ENCODE peak calls at places on chromosome 22, in six cellular contexts. L, W, G, Q, J and P are unnamed samples.

GRCh38 chr22:27310966-27311665 is 490.4 kb downstream of the MN1 start:
- DNase-seq in J (no peak), W (no peak), L (no peak), Q (no peak), G (no peak), P (no peak)

GRCh38 chr22:30969532-30970355 is 679 bp downstream of the TUG1 start:
- DNase-seq in G (no peak), Q (no peak), J (peak), W (peak), L (peak), P (peak)

GRCh38 chr22:25170426-25170980 is 29.2 kb upstream of the CRYBB3 start:
- DNase-seq in Q (no peak), L (no peak), G (no peak), J (no peak), W (no peak), P (no peak)

GRCh38 chr22:32378703-32379272 is 21.1 kb downstream of the RFPL3 start:
- DNase-seq in J (no peak), W (peak), L (peak), Q (no peak), G (no peak), P (peak)

GRCh38 chr22:43777204-43777671 is 34.9 kb downstream of the EFCAB6 start:
- DNase-seq in L (no peak), J (no peak), G (no peak), W (no peak), Q (no peak), P (no peak)

GRCh38 chr22:22709719-22710445 is 65.5 kb downstream of the GGTLC2 start:
- DNase-seq in G (no peak), Q (no peak), W (peak), J (peak), L (no peak), P (no peak)

GRCh38 chr22:37051629-37052385 is at the start of gene KCTD17:
- DNase-seq in Q (peak), L (peak), W (peak), G (peak), J (peak), P (peak)

GRCh38 chr22:17867160-17867785 is 93.0 kb upstream of the BID start:
- DNase-seq in Q (no peak), W (no peak), L (peak), G (no peak), J (peak), P (no peak)

GRCh38 chr22:28984482-28985158 is 77.0 kb downstream of the C22orf31 start:
- DNase-seq in L (no peak), G (no peak), Q (no peak), J (no peak), W (no peak), P (no peak)

GRCh38 chr22:39663751-39664150 is 93.2 kb downstream of the CACNA1I start:
- DNase-seq in Q (no peak), L (no peak), G (no peak), J (no peak), W (no peak), P (no peak)

GRCh38 chr22:19432092-19432844 is at the start of gene MRPL40:
- DNase-seq in J (peak), G (peak), L (peak), Q (peak), W (peak), P (peak)

GRCh38 chr22:50526849-50527801 is 1.7 kb upstream of the SCO2 start:
- DNase-seq in W (peak), J (no peak), G (no peak), Q (no peak), L (peak), P (peak)

GRCh38 chr22:27474112-27474571 is 327.4 kb downstream of the MN1 start:
- DNase-seq in G (no peak), J (no peak), Q (no peak), W (no peak), L (no peak), P (no peak)

GRCh38 chr22:35380013-35380412 is 883 bp upstream of the HMOX1 start:
- DNase-seq in W (no peak), G (no peak), L (no peak), Q (no peak), J (no peak), P (no peak)

GRCh38 chr22:43159484-43160178 is 8.3 kb downstream of the TSPO start:
- DNase-seq in Q (no peak), G (no peak), W (no peak), J (peak), L (no peak), P (no peak)

GRCh38 chr22:44337658-44338004 is 24.9 kb upstream of the SHISAL1 start:
- DNase-seq in W (peak), Q (peak), L (peak), G (no peak), J (no peak), P (peak)

GRCh38 chr22:42820075-42820763 is 36.9 kb downstream of the ARFGAP3 start:
- DNase-seq in L (peak), J (no peak), Q (no peak), G (no peak), W (no peak), P (no peak)

GRCh38 chr22:46021577-46021976 is 44.6 kb upstream of the WNT7B start:
- DNase-seq in W (no peak), L (no peak), Q (no peak), J (peak), G (no peak), P (no peak)

GRCh38 chr22:20089977-20090729 is 10.1 kb downstream of the DGCR8 start:
- DNase-seq in L (no peak), W (no peak), G (no peak), J (no peak), Q (no peak), P (no peak)

GRCh38 chr22:25641650-25642049 is 77.2 kb downstream of the GRK3 start:
- DNase-seq in Q (no peak), G (no peak), L (no peak), J (no peak), W (no peak), P (no peak)

GRCh38 chr22:28341001-28341400 is 338.6 kb downstream of the TTC28 start:
- DNase-seq in L (no peak), G (no peak), Q (no peak), W (no peak), J (no peak), P (no peak)

GRCh38 chr22:23144926-23145906 is at the start of gene RAB36:
- DNase-seq in L (peak), J (peak), W (peak), G (peak), Q (peak), P (peak)

GRCh38 chr22:33049125-33049729 is 9.0 kb downstream of the SYN3 start:
- DNase-seq in Q (no peak), L (peak), W (peak), G (peak), J (peak), P (peak)

GRCh38 chr22:22032906-22033802 is 50.6 kb upstream of the TOP3B start:
- DNase-seq in G (no peak), J (no peak), Q (no peak), W (no peak), L (no peak), P (no peak)

GRCh38 chr22:29830585-29830984 is 7.5 kb downstream of the ASCC2 start:
- DNase-seq in G (no peak), Q (no peak), J (no peak), L (no peak), W (no peak), P (no peak)

GRCh38 chr22:30265851-30266444 is 703 bp downstream of the OSM start:
- DNase-seq in Q (no peak), G (peak), W (peak), J (no peak), L (no peak), P (peak)

GRCh38 chr22:20111045-20111688 is 4.7 kb upstream of the RANBP1 start:
- DNase-seq in G (no peak), L (no peak), Q (peak), J (no peak), W (peak), P (peak)

GRCh38 chr22:21927174-21927823 is 25.3 kb downstream of the PPM1F start:
- DNase-seq in L (no peak), W (no peak), J (no peak), G (no peak), Q (no peak), P (no peak)

GRCh38 chr22:19844423-19845368 is 10.0 kb downstream of the GNB1L start:
- DNase-seq in Q (no peak), J (peak), W (peak), L (no peak), G (no peak), P (peak)

GRCh38 chr22:30325724-30326703 is 727 bp downstream of the TBC1D10A start:
- DNase-seq in Q (no peak), L (no peak), J (peak), W (no peak), G (no peak), P (peak)

GRCh38 chr22:31618057-31618456 is 44.0 kb downstream of the PISD start:
- DNase-seq in Q (peak), W (no peak), J (no peak), L (no peak), G (no peak), P (no peak)

GRCh38 chr22:28222066-28222465 is 303.0 kb upstream of the PITPNB start:
- DNase-seq in L (no peak), Q (no peak), G (no peak), W (no peak), J (no peak), P (no peak)

GRCh38 chr22:30252411-30253204 is 6.0 kb upstream of the LIF start:
- DNase-seq in G (no peak), Q (peak), W (no peak), J (no peak), L (no peak), P (no peak)

GRCh38 chr22:30872282-30873041 is 96.1 kb downstream of the MORC2 start:
- DNase-seq in Q (no peak), G (no peak), L (no peak), W (no peak), J (no peak), P (no peak)

GRCh38 chr22:33512961-33513360 is 407.3 kb downstream of the LARGE1 start:
- DNase-seq in J (no peak), L (no peak), G (no peak), Q (no peak), W (no peak), P (no peak)